ENCODE peak calls at places on chromosome 13, in five cellular contexts. D is IMR-90, C is mesenchymal stem cell, R is neuronal stem cell, U is trophoblast cell. P is an unnamed sample.

GRCh38 chr13:114283581-114283980 is 2.2 kb downstream of the UPF3A start:
- DNase-seq in U (no peak), D (peak; percentile 23), C (peak; percentile 17), R (no peak), P (no peak)

GRCh38 chr13:94824601-94825000 is 112.3 kb upstream of the SOX21 start:
- DNase-seq in U (no peak), R (no peak), D (no peak), C (no peak), P (no peak)

GRCh38 chr13:98059276-98059675 is 83.6 kb upstream of the FARP1 start:
- DNase-seq in U (no peak), R (no peak), D (no peak), C (no peak), P (no peak)

GRCh38 chr13:27820524-27821482 is 28.5 kb downstream of the GSX1 start:
- DNase-seq in R (no peak), C (peak; percentile 11), U (no peak), D (no peak), P (peak; percentile 58)

GRCh38 chr13:82058364-82058763 is 1717.4 kb upstream of the SPRY2 start:
- DNase-seq in C (no peak), U (no peak), D (no peak), R (no peak), P (no peak)

GRCh38 chr13:112443191-112444000 is 67.2 kb downstream of the SPACA7 start:
- DNase-seq in U (no peak), R (peak; percentile 66), C (no peak), D (no peak), P (peak; percentile 66)

GRCh38 chr13:79226250-79226649 is 179.8 kb downstream of the RBM26 start:
- DNase-seq in D (no peak), C (no peak), U (peak; percentile 78), R (no peak), P (no peak)

GRCh38 chr13:73284475-73284874 is 225.7 kb downstream of the KLF5 start:
- DNase-seq in C (no peak), D (no peak), U (peak; percentile 34), R (no peak), P (no peak)

GRCh38 chr13:102710261-102710679 is 15.4 kb upstream of the METTL21C start:
- DNase-seq in U (peak; percentile 91), C (peak; percentile 7), D (peak; percentile 13), R (no peak), P (no peak)

GRCh38 chr13:96700657-96701056 is 293.6 kb downstream of the OXGR1 start:
- DNase-seq in C (peak; percentile 2), U (no peak), R (no peak), D (no peak), P (no peak)

GRCh38 chr13:111270765-111271164 is 49.7 kb upstream of the TEX29 start:
- DNase-seq in C (no peak), D (peak; percentile 55), U (no peak), R (no peak), P (no peak)

GRCh38 chr13:62119739-62120700 is 704.4 kb upstream of the PCDH20 start:
- DNase-seq in U (peak; percentile 52), D (peak; percentile 17), R (no peak), C (peak; percentile 28), P (no peak)

GRCh38 chr13:99087954-99088491 is 110.2 kb upstream of the DOCK9 start:
- DNase-seq in C (no peak), U (peak; percentile 52), D (no peak), R (no peak), P (peak; percentile 54)

GRCh38 chr13:101346161-101346560 is 70.1 kb downstream of the NALCN start:
- DNase-seq in R (no peak), C (no peak), D (peak; percentile 22), U (peak; percentile 24), P (no peak)

GRCh38 chr13:114173753-114174152 is 5.3 kb upstream of the CFAP97D2 start:
- DNase-seq in C (peak; percentile 69), U (no peak), D (peak; percentile 43), R (no peak), P (no peak)

GRCh38 chr13:49400755-49401659 is 42.9 kb downstream of the CAB39L start:
- DNase-seq in U (peak; percentile 92), C (peak; percentile 93), D (peak; percentile 87), R (peak; percentile 14), P (no peak)
- H2AFZ ChIP-seq in U (no peak overlapping the region), C (no peak overlapping the region), D (peak overlapping the region; percentile 78), R (peak overlapping the region; percentile 32), P (no peak overlapping the region)

GRCh38 chr13:93226065-93226622 is 463 bp upstream of the GPC6 start:
- DNase-seq in D (no peak), U (no peak), R (peak; percentile 47), C (no peak), P (no peak)

GRCh38 chr13:93227280-93227905 is 786 bp downstream of the GPC6 start:
- DNase-seq in D (peak; percentile 52), R (peak; percentile 66), C (peak; percentile 78), U (no peak), P (peak; percentile 57)

GRCh38 chr13:93230466-93230865 is 3.9 kb downstream of the GPC6 start:
- DNase-seq in D (peak; percentile 89), R (no peak), C (peak; percentile 78), U (no peak), P (no peak)

GRCh38 chr13:93226623-93227279 is at the start of gene GPC6:
- DNase-seq in C (peak; percentile 96), D (peak; percentile 95), U (no peak), R (peak; percentile 89), P (peak; percentile 61)

DNA sequence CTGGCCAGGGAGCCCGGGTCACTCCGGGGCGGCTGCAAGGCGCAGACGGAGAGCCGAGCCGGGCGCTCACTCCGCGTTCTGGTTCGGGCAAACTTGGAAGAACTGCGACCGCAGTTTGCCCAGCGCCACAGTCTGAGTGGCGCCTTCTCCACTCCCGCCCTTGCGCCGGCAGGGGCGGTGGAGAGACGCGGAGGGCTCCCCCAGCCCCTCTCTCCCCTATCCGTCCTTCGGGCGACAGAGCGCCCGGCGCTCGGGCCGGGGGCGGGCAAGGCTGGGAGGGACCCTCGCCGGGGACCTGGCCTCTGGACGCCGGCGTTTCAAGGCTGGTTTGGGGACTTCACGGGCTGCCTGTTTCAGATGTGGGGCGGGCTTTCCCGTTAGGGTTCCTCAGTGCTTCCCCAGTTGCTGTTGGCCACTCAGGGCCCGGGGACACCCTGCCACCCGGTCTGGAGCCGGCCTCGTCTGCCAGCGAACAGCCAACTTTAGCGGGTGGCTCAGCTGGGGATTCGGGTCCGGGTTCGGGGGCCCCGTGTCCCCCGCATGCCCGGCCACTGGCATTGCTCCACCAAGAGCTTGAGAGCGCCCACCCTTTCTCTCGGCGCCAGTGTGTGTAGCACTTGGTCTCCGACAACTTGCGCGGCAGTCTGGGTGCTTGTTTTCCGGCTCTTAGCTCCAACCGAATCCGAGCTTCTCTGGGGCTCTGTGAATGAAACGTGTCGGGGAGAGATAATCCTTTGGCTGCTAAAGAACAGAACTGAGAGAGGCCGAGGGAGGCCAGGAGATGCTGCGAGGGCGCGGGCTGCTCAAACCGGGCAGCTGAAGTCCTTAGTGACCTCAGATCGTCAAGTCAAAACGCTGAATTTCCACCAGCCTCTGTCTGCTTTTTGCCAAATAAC is 1.5 kb downstream of the GPC6 start:
- DNase-seq in U (no peak), R (peak; percentile 89), D (peak; percentile 87), C (peak; percentile 93), P (peak; percentile 78)
- H3K4ac ChIP-seq in U (peak overlapping the region; percentile 94), R (no peak overlapping the region), D (peak overlapping the region; percentile 93), C (peak overlapping the region; percentile 64), P (no peak overlapping the region)

DNA sequence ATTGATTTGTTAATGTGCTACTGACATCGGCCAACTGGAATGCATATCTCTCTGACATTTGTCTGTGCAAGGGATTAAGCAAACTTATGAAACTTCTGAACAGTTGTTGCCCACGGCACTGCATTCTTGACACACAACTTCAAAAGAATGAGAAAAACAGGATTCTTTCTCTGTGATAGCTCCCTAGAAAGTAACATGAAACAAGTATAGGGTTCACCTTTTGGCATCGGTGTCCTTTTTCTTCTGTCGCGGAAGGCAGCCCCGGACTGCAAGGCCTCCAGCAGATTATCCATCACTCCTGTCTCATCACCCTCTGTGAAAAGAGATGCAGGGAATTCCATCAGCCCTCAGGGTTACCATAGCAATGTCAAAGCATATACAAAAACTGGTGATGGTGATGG is 389.2 kb downstream of the DIAPH3 start:
- DNase-seq in U (peak; percentile 98), R (peak; percentile 17), D (peak; percentile 77), C (peak; percentile 70), P (no peak)
- H2AFZ ChIP-seq in U (no peak overlapping the region), R (peak overlapping the region; percentile 62), D (peak overlapping the region; percentile 9), C (no peak overlapping the region), P (no peak overlapping the region)

GRCh38 chr13:30192320-30193093 is 114.8 kb downstream of the KATNAL1 start:
- DNase-seq in D (no peak), R (no peak), C (no peak), U (peak; percentile 6), P (no peak)
- H3K4ac ChIP-seq in D (no peak overlapping the region), R (no peak overlapping the region), C (no peak overlapping the region), U (no peak overlapping the region), P (no peak overlapping the region)

DNA sequence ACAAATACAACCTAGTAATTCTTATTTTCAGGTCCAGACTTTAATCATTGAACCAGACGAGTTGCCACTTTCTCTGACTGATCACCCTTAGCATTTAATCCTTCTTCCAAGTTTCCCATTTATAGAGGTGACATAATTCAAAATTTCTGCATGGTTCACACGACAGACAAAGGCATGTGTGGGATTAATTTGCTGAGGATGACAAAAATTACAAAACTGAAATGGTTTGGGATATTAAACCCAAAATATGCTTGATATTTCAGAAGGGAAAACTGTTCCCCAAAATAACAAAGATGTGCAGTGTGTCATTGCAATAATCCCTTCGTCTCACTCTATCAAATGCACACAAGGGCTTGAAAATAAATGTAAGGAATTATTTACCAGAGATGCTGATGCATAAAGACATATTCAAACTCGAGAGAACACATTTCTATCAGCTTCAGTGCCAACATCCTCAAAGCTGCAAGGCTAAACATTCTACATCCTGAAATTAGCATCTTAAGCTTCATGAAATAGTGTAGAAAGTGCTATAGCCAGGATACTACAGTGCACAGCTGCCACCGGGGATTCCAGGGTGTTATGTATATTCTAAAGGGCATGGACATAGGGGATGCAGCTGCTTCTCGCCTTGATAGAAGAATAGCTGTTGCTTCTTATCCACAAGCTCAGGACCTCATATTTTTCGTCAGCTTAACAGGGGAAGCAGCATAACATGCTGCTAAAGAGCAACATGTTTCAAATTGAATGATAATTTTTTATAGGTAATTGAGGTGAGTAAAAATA is 198.7 kb upstream of the SLITRK1 start:
- DNase-seq in R (no peak), D (no peak), C (no peak), U (no peak), P (no peak)
- H2AFZ ChIP-seq in R (no peak overlapping the region), D (no peak overlapping the region), C (no peak overlapping the region), U (no peak overlapping the region), P (no peak overlapping the region)

GRCh38 chr13:104705031-104705750 is 1639.0 kb upstream of the SLC10A2 start:
- DNase-seq in U (no peak), C (no peak), D (no peak), R (no peak), P (no peak)
- H3K4ac ChIP-seq in U (no peak overlapping the region), C (no peak overlapping the region), D (no peak overlapping the region), R (no peak overlapping the region), P (no peak overlapping the region)